ENCODE peak calls at places on chromosome 4, in five cellular contexts. R, J, H, Y and A are unnamed samples.

GRCh38 chr4:16524911-16525574 is 298.8 kb upstream of the TAPT1 start:
- DNase-seq in R (no peak), J (no peak), H (no peak), Y (no peak), A (no peak)

GRCh38 chr4:37837446-37837845 is 11.0 kb downstream of the PGM2 start:
- DNase-seq in R (no peak), J (no peak), H (no peak), Y (no peak), A (no peak)

GRCh38 chr4:38696697-38697096 is 32.7 kb downstream of the KLF3 start:
- DNase-seq in R (no peak), J (no peak), H (no peak), Y (no peak), A (no peak)

GRCh38 chr4:73653695-73654106 is 33.5 kb upstream of the RASSF6 start:
- DNase-seq in R (peak), J (peak), H (peak), Y (no peak), A (no peak)

GRCh38 chr4:13541720-13542576 is 2.4 kb downstream of the NKX3-2 start:
- DNase-seq in R (peak), J (no peak), H (no peak), Y (no peak), A (no peak)

GRCh38 chr4:151730003-151730559 is 30.7 kb downstream of the GATB start:
- DNase-seq in R (peak), J (no peak), H (no peak), Y (no peak), A (no peak)

GRCh38 chr4:74056858-74057562 is 18.5 kb upstream of the CXCL3 start:
- DNase-seq in R (peak), J (no peak), H (no peak), Y (no peak), A (no peak)

GRCh38 chr4:61666248-61666647 is 466.1 kb downstream of the ADGRL3 start:
- DNase-seq in R (no peak), J (no peak), H (no peak), Y (no peak), A (no peak)

GRCh38 chr4:43837171-43837570 is 611.4 kb downstream of the KCTD8 start:
- DNase-seq in R (no peak), J (no peak), H (no peak), Y (no peak), A (no peak)

GRCh38 chr4:88964450-88964849 is 92.5 kb downstream of the FAM13A start:
- DNase-seq in R (peak), J (no peak), H (no peak), Y (no peak), A (no peak)

GRCh38 chr4:140049024-140049923 is 104.7 kb downstream of the MAML3 start:
- DNase-seq in R (peak), J (peak), H (peak), Y (peak), A (no peak)

GRCh38 chr4:38791005-38791404 is 8.2 kb upstream of the TLR10 start:
- DNase-seq in R (no peak), J (no peak), H (no peak), Y (no peak), A (no peak)

GRCh38 chr4:125316781-125317525 is 2.2 kb downstream of the FAT4 start:
- DNase-seq in R (peak), J (peak), H (no peak), Y (peak), A (peak)

GRCh38 chr4:156686120-156686519 is 285.5 kb downstream of the PDGFC start:
- DNase-seq in R (no peak), J (no peak), H (no peak), Y (no peak), A (no peak)

GRCh38 chr4:119162174-119162573 is 26.5 kb downstream of the MYOZ2 start:
- DNase-seq in R (no peak), J (no peak), H (no peak), Y (no peak), A (no peak)

GRCh38 chr4:152115121-152115520 is 354.3 kb upstream of the GATB start:
- DNase-seq in R (no peak), J (no peak), H (no peak), Y (no peak), A (no peak)

GRCh38 chr4:126888968-126889367 is 743.8 kb upstream of the INTU start:
- DNase-seq in R (no peak), J (no peak), H (no peak), Y (no peak), A (no peak)

GRCh38 chr4:15848191-15848842 is 70.2 kb downstream of the CD38 start:
- DNase-seq in R (no peak), J (no peak), H (no peak), Y (no peak), A (no peak)

GRCh38 chr4:4323705-4324534 is 33.9 kb downstream of the ZBTB49 start:
- DNase-seq in R (no peak), J (no peak), H (no peak), Y (no peak), A (no peak)

GRCh38 chr4:94877973-94878372 is 120.2 kb downstream of the BMPR1B start:
- DNase-seq in R (no peak), J (no peak), H (no peak), Y (no peak), A (no peak)

GRCh38 chr4:169102011-169102410 is 92.0 kb upstream of the CBR4 start:
- DNase-seq in R (no peak), J (no peak), H (no peak), Y (no peak), A (no peak)

GRCh38 chr4:169098054-169098896 is 88.2 kb upstream of the CBR4 start:
- DNase-seq in R (no peak), J (no peak), H (no peak), Y (no peak), A (no peak)

GRCh38 chr4:169098969-169099685 is 89.1 kb upstream of the CBR4 start:
- DNase-seq in R (no peak), J (no peak), H (no peak), Y (no peak), A (no peak)

GRCh38 chr4:169100656-169101055 is 90.6 kb upstream of the CBR4 start:
- DNase-seq in R (no peak), J (no peak), H (no peak), Y (no peak), A (no peak)

DNA sequence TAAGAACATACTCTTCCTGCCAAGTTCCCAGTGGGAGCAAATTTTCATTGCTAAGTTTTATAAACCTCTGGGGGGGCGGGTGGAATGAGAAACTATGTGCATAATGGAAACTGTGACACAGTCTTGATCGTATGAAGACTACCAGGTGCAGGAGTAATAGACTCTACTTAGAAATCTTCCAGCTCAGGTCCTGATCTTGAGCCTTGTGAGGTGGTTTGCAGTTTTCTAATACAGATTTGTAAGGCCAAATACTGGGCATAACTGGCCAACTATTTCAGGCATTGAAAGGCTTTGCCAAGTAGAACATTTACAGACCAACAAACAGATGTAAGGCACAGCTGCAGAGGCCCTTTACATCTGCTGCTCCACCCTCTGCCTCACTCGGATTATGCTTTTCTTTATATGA is 89.7 kb upstream of the CBR4 start:
- DNase-seq in R (no peak), J (no peak), H (peak), Y (no peak), A (no peak)
- TF ChIP-seq EP300 in R (no peak), J (no peak), H (no peak), Y (no peak), A (no peak)

DNA sequence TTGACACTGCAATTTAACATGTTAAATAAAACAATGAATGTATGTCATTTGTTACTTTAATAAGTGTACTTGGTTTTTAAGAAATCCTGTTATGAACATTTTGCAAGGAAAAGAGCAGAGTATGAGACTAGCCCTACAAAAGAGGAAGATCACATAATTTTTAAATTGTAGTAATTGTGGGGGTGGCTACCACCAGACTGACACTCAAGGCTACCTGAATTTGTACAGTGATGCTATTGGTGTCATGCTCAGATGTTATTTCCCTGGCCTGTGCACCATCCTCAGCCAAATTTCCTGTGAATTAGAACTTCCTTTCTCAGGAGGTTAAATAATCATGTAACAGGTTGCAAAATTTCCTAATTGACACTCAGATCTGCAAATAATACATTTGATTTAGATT is 157.5 kb downstream of the BANK1 start:
- DNase-seq in R (no peak), J (no peak), H (no peak), Y (no peak), A (no peak)
- TF ChIP-seq POLR2A in R (no peak), J (no peak), H (no peak), Y (no peak), A (no peak)

DNA sequence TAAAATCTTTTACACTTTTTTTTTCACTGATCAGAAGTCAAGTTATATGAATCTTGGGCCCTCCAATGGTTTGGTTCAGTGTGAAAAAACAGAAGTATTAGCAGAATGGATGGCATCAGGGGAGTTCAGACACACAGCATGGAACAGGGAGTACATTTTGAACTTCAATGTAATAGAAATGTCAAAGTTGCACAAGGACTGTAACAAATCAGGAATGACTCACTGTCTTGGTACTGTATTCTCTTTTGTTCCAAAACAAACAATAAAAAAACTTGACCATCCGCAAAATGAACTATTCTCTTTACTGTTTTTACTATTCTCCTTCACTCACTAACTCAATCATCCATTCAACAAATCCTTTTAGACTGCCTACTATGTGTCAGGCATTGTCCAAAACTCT is 401.0 kb downstream of the FSTL5 start:
- DNase-seq in R (peak), J (no peak), H (no peak), Y (no peak), A (no peak)
- TF ChIP-seq EP300 in R (no peak), J (no peak), H (no peak), Y (no peak), A (no peak)

DNA sequence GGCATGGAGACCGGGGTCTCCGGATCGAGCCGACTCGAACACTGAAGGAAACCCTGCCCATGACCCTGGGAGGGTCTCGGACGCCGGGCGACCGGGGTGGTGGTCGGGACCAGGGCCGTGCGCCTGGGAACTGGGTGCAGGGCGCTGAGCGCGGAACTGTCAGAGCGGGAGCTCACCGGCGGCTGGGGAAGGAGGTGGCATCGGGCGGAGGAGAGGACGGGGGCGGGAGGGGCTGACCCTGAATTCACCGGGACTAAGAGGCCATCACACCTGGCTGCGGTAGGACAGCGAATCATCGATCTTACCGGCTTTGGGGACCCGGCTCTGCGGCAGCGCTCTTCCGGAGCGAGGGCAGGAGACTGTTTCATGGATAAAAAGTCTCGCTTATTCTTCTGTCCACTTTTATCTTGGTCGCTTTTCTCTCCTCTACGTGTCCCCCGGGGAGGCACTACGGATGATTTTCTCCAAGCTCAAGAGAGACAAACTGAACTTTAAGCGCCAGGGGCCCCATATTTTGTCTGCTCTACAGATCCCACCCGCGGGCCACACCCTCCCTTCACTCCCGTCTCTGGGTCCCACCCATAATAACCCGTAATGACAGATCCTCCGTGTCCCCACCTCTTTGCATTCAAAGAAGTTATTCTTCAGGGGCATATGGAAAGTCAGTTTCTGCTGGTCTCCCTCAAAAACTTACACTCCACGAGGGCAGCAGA is at the start of gene CORIN:
- DNase-seq in R (no peak), J (no peak), H (no peak), Y (no peak), A (peak)
- TF ChIP-seq POLR2A in R (no peak), J (no peak), H (no peak), Y (no peak), A (no peak)

GRCh38 chr4:182560358-182560757 is 317.2 kb downstream of the TENM3 start:
- DNase-seq in R (no peak), J (no peak), H (no peak), Y (no peak), A (no peak)

GRCh38 chr4:182554736-182555135 is 311.5 kb downstream of the TENM3 start:
- DNase-seq in R (no peak), J (no peak), H (no peak), Y (no peak), A (no peak)

GRCh38 chr4:182556576-182556975 is 313.4 kb downstream of the TENM3 start:
- DNase-seq in R (no peak), J (no peak), H (no peak), Y (no peak), A (no peak)

GRCh38 chr4:182552948-182553347 is 309.7 kb downstream of the TENM3 start:
- DNase-seq in R (no peak), J (no peak), H (no peak), Y (no peak), A (no peak)

DNA sequence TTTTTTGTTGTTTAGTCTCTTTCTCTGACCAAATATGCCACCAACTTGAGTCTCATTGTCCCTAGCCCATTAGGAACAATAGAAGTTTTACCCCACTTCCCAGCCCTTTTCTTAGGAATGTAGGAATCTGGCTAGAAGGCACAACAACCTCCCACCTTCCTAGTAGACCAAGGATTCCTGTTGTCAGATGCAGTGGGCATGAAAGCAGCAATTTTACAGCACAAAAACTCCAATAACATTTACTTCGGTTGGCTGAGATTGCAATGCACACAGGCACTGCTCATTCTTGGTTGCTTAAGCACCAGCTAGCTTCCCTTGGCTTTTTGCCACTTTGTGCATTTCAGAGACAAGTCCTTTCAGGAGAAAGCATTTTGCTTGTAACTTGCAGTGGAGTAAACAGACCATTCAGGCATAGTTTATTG is 312.8 kb downstream of the TENM3 start:
- DNase-seq in R (no peak), J (no peak), H (no peak), Y (no peak), A (no peak)
- TF ChIP-seq EP300 in R (no peak), J (no peak), H (no peak), Y (no peak), A (no peak)

DNA sequence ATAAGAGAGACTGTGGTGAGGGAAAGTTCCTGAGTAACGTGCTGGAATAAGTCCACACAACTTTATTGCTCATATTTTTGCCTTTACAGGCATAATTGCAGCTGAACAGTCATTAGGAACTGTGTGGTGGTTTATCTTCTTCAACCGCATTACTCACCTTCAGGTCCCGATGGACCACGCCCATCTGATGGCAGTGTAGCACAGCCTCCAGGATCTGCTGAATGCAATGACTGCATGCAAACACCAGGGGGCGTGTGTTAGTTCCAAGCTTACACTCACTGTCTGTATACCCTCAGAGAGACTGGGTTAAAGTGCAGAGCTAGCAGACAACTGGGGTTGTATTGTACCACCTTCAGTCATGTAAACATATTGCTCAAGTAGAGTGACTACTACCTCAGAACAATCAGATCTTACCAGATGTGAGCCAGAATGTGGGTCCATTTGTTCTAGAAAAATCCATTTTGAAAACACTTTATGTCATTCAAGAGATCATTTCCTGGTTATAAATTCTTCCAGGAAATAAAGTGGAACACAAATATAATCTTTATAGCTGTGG is 214.0 kb downstream of the CAMK2D start:
- DNase-seq in R (peak), J (peak), H (peak), Y (peak), A (peak)
- TF ChIP-seq POLR2A in R (no peak), J (no peak), H (no peak), Y (no peak), A (no peak)

GRCh38 chr4:185587444-185588161 is 52.3 kb upstream of the PDLIM3 start:
- DNase-seq in R (no peak), J (peak), H (no peak), Y (no peak), A (no peak)
- TF ChIP-seq EP300 in R (no peak), J (no peak), H (no peak), Y (no peak), A (no peak)